ENCODE peak calls at places on chromosome 20, in four cellular contexts. T is tibial nerve, D is adrenal gland, I is GM23248. E is an unnamed sample.

GRCh38 chr20:35093245-35093884 is 758 bp upstream of the TRPC4AP start:
- DNase-seq in T (no peak), D (no peak), I (peak; percentile 85), E (no peak)

GRCh38 chr20:36093804-36094145 is 60.8 kb upstream of the EPB41L1 start:
- DNase-seq in D (no peak), I (no peak), T (no peak), E (no peak)

GRCh38 chr20:17648782-17649730 is 33.0 kb downstream of the RRBP1 start:
- DNase-seq in I (no peak), D (no peak), T (no peak), E (no peak)

GRCh38 chr20:23039885-23040508 is 4.9 kb downstream of the SSTR4 start:
- DNase-seq in I (no peak), T (no peak), D (no peak), E (no peak)

GRCh38 chr20:58711266-58712051 is 18.9 kb downstream of the NPEPL1 start:
- DNase-seq in T (peak; percentile 2), D (peak; percentile 16), I (no peak), E (no peak)

GRCh38 chr20:15612746-15613145 is 960.5 kb downstream of the KIF16B start:
- DNase-seq in T (no peak), I (no peak), D (no peak), E (no peak)

GRCh38 chr20:51359401-51359800 is 183.1 kb downstream of the NFATC2 start:
- DNase-seq in I (no peak), T (no peak), D (no peak), E (no peak)

GRCh38 chr20:7285918-7286556 is 518.6 kb downstream of the BMP2 start:
- DNase-seq in I (peak; percentile 78), D (peak; percentile 86), T (peak; percentile 86), E (no peak)

GRCh38 chr20:3473324-3473723 is 2.5 kb downstream of the ATRN start:
- DNase-seq in I (no peak), T (no peak), D (no peak), E (no peak)

GRCh38 chr20:33753143-33753542 is 21.3 kb downstream of the ZNF341 start:
- DNase-seq in T (no peak), I (no peak), D (no peak), E (no peak)

GRCh38 chr20:18506744-18507143 is 996 bp upstream of the SEC23B start:
- DNase-seq in T (no peak), I (no peak), D (no peak), E (peak; percentile 1)

GRCh38 chr20:29878777-29879442 is 1378.6 kb upstream of the DEFB115 start:
- DNase-seq in I (no peak), D (no peak), T (no peak), E (no peak)

GRCh38 chr20:62702886-62703852 is 5.5 kb upstream of the NTSR1 start:
- DNase-seq in T (no peak), I (peak; percentile 96), D (peak; percentile 64), E (no peak)

GRCh38 chr20:61888101-61888865 is 177.4 kb downstream of the TAF4 start:
- DNase-seq in D (no peak), T (no peak), I (no peak), E (no peak)

GRCh38 chr20:20992274-20992673 is 113.9 kb downstream of the LINC00237 start:
- DNase-seq in T (no peak), I (no peak), D (no peak), E (no peak)

GRCh38 chr20:32464401-32465091 is 106.4 kb downstream of the ASXL1 start:
- DNase-seq in D (no peak), T (no peak), I (no peak), E (no peak)

GRCh38 chr20:32461836-32462600 is 103.9 kb downstream of the ASXL1 start:
- DNase-seq in T (no peak), I (no peak), D (no peak), E (no peak)

GRCh38 chr20:32465092-32465900 is 107.2 kb downstream of the ASXL1 start:
- DNase-seq in T (no peak), I (peak; percentile 40), D (peak; percentile 85), E (no peak)

GRCh38 chr20:32462900-32463641 is 104.9 kb downstream of the ASXL1 start:
- DNase-seq in D (peak; percentile 72), I (no peak), T (no peak), E (no peak)

GRCh38 chr20:32463642-32464400 is 105.7 kb downstream of the ASXL1 start:
- DNase-seq in T (no peak), I (no peak), D (peak; percentile 45), E (no peak)
- H3K27ac ChIP-seq in T (peak overlapping the region; percentile 93), I (no peak overlapping the region), D (no peak overlapping the region), E (no peak overlapping the region)

DNA sequence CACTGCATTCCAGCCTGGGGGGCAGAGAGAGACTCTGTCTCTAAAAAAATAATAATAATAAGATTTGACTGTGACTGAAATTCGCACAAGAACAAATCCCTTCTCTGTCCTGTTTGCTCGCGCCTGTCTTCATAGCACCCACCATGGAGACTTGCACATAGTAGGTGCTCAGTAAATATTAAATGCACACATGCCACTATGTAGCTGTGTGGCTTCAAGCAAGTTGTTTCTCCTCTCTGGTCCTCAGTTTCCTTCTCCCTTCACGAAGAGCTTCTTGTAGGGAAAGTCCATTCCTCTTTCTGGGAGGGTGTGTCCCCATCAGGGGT is 15.4 kb upstream of the PTGIS start:
- DNase-seq in D (no peak), T (no peak), I (no peak), E (no peak)
- H3K27ac ChIP-seq in D (no peak overlapping the region), T (no peak overlapping the region), I (peak overlapping the region; percentile 76), E (no peak overlapping the region)

GRCh38 chr20:13121840-13122515 is 99.1 kb upstream of the ISM1 start:
- DNase-seq in I (no peak), T (no peak), D (no peak), E (no peak)
- H3K27ac ChIP-seq in I (no peak overlapping the region), T (peak overlapping the region; percentile 9), D (no peak overlapping the region), E (no peak overlapping the region)

DNA sequence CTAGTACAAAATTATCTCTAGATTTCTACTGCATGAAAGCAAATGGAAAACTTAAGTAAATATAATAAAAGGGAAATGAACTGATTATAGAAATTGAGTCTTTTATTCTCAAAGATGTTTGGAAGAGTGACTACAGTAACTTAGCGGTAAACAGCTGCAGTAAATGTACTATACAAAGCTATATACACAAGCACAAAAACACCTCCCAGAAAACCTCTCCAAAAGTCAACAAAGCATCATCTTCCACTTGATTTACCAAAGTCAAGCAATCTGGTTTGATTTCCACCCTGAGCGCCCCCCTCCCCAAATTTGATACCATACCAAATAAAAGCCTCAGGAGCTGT is 142.1 kb upstream of the SHLD1 start:
- DNase-seq in I (no peak), T (no peak), D (no peak), E (no peak)
- H3K27ac ChIP-seq in I (peak overlapping the region; percentile 95), T (peak overlapping the region; percentile 99), D (no peak overlapping the region), E (peak overlapping the region; percentile 84)

DNA sequence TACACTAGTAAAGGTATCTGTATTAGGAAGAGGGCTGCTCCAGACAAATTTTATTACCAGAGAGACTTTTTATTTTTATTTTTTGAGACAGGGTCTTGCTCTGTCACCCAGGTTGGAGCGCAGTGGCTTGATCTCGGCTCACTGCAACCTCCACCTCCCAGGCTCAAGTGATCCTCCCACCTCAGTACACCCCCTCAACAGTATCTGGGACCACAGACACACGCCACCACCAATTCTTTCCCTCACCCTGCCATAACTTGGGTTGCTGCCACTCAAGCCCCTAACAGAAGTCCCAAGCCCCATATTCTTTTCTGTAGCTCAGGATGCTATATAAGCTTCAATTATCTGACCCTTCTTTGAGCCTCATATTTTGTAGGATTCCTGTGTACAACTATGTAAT is 6.9 kb downstream of the BCL2L1 start:
- DNase-seq in D (no peak), I (no peak), T (no peak), E (no peak)
- H3K27ac ChIP-seq in D (no peak overlapping the region), I (peak overlapping the region; percentile 9), T (peak overlapping the region; percentile 100), E (no peak overlapping the region)

DNA sequence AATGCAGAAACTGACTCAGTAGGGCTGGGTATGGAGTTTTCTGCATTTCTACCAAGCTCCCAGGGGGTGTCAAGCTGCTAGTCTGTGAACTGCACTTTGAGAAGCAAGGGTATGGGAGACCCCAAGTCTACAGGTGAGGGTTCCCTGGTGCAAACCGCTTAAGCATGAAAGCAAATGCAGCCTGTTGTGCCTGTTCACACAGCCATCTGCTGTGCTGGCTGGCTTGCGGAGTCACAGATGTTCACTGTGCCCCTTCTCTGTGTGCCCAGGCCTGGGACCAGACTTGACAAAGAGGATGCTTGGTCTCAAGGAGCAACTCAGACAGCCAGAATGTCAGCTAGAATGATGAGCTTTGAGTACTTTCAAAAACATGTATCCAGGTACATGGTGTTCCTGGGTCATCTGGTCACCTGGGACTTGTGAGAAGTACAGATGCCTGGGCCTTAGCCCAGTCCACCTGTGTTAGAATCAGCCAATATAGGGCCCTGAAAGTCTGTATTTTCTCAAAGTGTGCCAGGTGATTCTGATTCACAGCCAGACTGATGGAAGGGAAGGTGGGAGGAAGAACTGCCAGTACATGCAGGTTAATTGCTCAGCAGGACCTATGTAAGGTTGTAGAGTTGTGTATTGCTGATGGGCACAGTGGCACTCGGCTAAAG is 7.5 kb downstream of the PPP1R16B start:
- DNase-seq in T (no peak), I (no peak), D (no peak), E (no peak)
- H3K27ac ChIP-seq in T (no peak overlapping the region), I (no peak overlapping the region), D (no peak overlapping the region), E (no peak overlapping the region)

GRCh38 chr20:48743807-48744206 is 84.0 kb downstream of the PREX1 start:
- DNase-seq in T (no peak), D (no peak), I (no peak), E (no peak)

GRCh38 chr20:48742233-48742632 is 85.6 kb downstream of the PREX1 start:
- DNase-seq in I (no peak), D (no peak), T (no peak), E (no peak)

GRCh38 chr20:48744515-48744914 is 83.3 kb downstream of the PREX1 start:
- DNase-seq in D (no peak), T (no peak), I (no peak), E (no peak)

GRCh38 chr20:48741669-48742068 is 86.1 kb downstream of the PREX1 start:
- DNase-seq in T (no peak), D (no peak), I (no peak), E (no peak)

DNA sequence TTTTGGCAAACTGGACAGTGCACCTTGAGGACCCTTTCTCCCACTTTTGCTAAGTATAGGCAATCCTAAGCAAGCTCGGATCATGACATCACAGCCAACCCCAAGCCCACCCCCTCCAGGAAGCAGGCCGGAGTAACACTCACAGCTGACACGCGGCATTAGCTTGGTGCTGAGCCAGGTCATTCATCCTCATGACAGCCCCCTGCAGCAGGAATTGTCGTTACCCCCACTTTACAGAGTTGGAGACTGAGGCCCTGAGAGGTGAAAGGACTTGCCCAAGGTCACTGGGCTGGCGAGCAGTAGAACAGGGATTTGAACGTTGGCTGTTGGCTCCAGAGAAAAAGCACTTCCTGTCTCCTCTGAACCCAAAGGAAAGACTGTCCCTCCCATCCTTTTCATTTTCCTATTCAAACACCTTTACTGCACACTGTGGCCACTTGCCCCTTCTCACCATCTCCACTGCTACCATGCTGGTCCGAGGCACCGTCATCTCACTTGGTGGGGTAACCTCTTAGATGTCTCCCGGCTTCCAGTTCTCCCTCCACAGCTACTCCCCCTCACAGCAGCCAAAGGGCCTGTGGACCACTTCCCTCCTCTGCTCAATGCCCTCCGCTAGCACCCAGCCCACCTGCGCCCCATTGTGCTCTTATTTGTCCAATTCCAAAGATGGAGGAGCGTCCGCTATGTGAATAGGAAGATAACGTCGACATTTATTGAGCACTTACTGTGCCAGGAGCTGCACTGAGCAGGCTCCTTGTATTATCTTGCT is 84.7 kb downstream of the PREX1 start:
- DNase-seq in T (no peak), D (no peak), I (no peak), E (no peak)
- H3K27ac ChIP-seq in T (no peak overlapping the region), D (no peak overlapping the region), I (no peak overlapping the region), E (no peak overlapping the region)

E was measured in effector memory CD4-positive, alpha-beta T cell.